ENCODE peak calls at places on chromosomes 6 and 20, in nine cellular contexts. R is heart left ventricle, L is upper lobe of left lung, N is OCI-LY7, P is kidney, W is GM23338, A is upper lobe of right lung, D is MM.1S, I is stomach. U is an unnamed sample. For H3K4me1, the result is how much of the 10 kb centered on the place peaks cover.

GRCh38 chr20:25738198-25738597 is 41.5 kb upstream of the ZNF337 start:
- DNase-seq in R (no peak), P (no peak), A (no peak), L (no peak), D (no peak), N (no peak), W (no peak), I (no peak), U (no peak)

GRCh38 chr6:142047934-142048592 is 84.7 kb upstream of the GJE1 start:
- DNase-seq in A (no peak), L (no peak), P (no peak), N (no peak), R (no peak), I (no peak), D (no peak), W (no peak), U (no peak)

GRCh38 chr6:43250992-43251373 is 7.7 kb downstream of the TTBK1 start:
- DNase-seq in N (no peak), W (no peak), P (no peak), D (no peak), R (no peak), L (no peak), A (no peak), I (no peak), U (no peak)

GRCh38 chr20:32675223-32675975 is 1.7 kb upstream of the C20orf203 start:
- DNase-seq in D (no peak), A (no peak), I (no peak), W (peak), N (no peak), P (no peak), R (no peak), L (no peak), U (no peak)

GRCh38 chr20:48129319-48129973 is 344.2 kb upstream of the SULF2 start:
- DNase-seq in A (no peak), I (no peak), N (no peak), W (peak), D (no peak), L (no peak), R (no peak), P (no peak), U (no peak)

GRCh38 chr20:35342154-35342769 is 50.0 kb upstream of the FAM83C start:
- DNase-seq in I (no peak), L (no peak), P (no peak), N (no peak), D (no peak), A (no peak), R (no peak), W (peak), U (no peak)

GRCh38 chr20:12570371-12570770 is 438.4 kb upstream of the SPTLC3 start:
- DNase-seq in A (no peak), L (no peak), N (peak), W (peak), D (peak), R (no peak), I (no peak), P (no peak), U (no peak)

GRCh38 chr6:30770164-30770563 is 25.8 kb upstream of the IER3 start:
- DNase-seq in I (no peak), N (no peak), R (no peak), P (no peak), D (no peak), W (no peak), A (no peak), L (no peak), U (no peak)

GRCh38 chr6:35568967-35569606 is 56.4 kb upstream of the TULP1 start:
- DNase-seq in W (peak), P (peak), L (no peak), N (peak), D (no peak), R (no peak), I (peak), A (peak), U (peak)

GRCh38 chr6:42010185-42010872 is 40.0 kb upstream of the TAF8 start:
- DNase-seq in A (peak), N (peak), I (peak), R (peak), L (no peak), P (no peak), W (peak), D (peak), U (peak)

GRCh38 chr6:170099387-170099786 is 191.5 kb downstream of the DLL1 start:
- DNase-seq in R (no peak), W (no peak), N (no peak), P (no peak), L (peak), D (no peak), I (peak), A (no peak), U (peak)

GRCh38 chr6:36590237-36590636 is 3.9 kb upstream of the SRSF3 start:
- DNase-seq in W (no peak), D (no peak), N (no peak), A (no peak), L (no peak), P (no peak), R (no peak), I (no peak), U (no peak)

DNA sequence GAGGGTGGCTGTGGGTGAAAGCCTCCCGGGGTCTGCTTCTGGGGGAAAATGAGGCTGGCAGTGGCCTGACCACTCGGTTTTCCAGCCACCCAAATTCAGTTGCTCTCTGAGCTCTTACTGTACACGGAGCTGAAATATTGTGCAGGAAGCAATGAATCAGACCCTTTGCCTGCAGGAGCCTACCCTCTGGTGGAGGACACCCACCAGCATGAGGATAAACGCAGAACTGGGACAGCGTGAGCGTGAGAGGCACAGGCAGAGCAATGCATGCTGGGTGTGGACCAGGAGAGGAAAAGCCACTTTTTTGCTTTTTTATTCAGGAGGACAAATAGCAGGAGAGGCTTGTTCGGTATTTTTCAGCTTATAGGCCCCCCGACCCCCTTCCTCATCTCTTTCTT is 298.1 kb downstream of the QKI start:
- DNase-seq in P (no peak), I (no peak), N (no peak), A (no peak), L (no peak), W (no peak), R (no peak), D (no peak), U (no peak)
- TF ChIP-seq CTCF in P (no peak), I (no peak), N (no peak), A (no peak), L (no peak), W (no peak), R (no peak), D (no peak), U (no peak)

GRCh38 chr6:100144991-100145390 is 151.0 kb upstream of the MCHR2 start:
- DNase-seq in L (no peak), N (no peak), P (no peak), W (no peak), D (no peak), I (no peak), A (no peak), R (no peak), U (no peak)
- H3K4me1 ChIP-seq in L (under half), N (under half), P (under half), W (under half), D (under half), I (under half), A (under half), R (under half), U (under half)

GRCh38 chr20:41154436-41155176 is 17.3 kb downstream of the PLCG1 start:
- DNase-seq in A (no peak), I (no peak), R (peak), W (no peak), P (no peak), L (no peak), D (no peak), N (no peak), U (no peak)

GRCh38 chr20:41149679-41150131 is 12.4 kb downstream of the PLCG1 start:
- DNase-seq in N (no peak), R (no peak), L (no peak), D (no peak), W (no peak), A (no peak), I (no peak), P (peak), U (no peak)

GRCh38 chr20:41151134-41151869 is 14.0 kb downstream of the PLCG1 start:
- DNase-seq in N (no peak), L (no peak), A (no peak), D (no peak), W (no peak), R (no peak), I (no peak), P (peak), U (no peak)

GRCh38 chr20:41150664-41151063 is 13.3 kb downstream of the PLCG1 start:
- DNase-seq in W (no peak), A (no peak), P (no peak), N (no peak), R (peak), L (no peak), I (no peak), D (no peak), U (no peak)

DNA sequence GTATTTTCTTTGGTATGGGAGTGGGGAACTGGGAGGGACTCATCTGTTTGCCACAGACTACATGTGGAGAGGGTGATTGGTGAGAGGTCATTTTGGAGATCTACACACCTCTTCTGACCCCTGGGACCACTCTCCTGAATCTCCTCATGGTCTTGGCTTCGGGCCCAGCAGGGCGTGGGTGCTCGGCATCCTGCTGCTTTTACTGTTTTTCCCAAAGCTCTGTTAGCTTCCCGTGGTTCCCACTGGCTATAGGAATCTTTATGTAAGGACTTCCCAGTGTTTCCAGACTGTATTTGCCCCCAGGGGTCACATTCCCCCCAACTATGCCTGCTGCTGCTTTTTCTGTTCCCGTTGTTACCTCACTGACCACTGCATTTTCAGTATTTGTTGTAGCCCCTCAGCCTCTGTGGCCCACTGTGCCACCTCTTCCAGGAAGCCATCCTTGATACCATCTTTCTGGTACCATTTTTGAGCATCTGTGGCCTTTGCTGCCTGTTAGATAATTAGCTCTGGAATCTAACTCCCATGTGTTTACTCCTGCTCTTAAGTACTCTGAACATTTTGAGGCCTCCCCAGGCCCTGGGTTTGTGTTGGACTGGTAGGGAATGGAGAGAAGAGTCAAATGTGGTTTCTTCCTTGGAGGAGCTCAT is 14.9 kb downstream of the PLCG1 start:
- DNase-seq in I (no peak), W (no peak), D (no peak), N (no peak), L (no peak), A (no peak), P (peak), R (no peak), U (no peak)
- H3K27ac ChIP-seq in I (no peak), W (no peak), D (no peak), N (no peak), L (peak), A (peak), P (no peak), R (peak), U (peak)

GRCh38 chr20:54084193-54084592 is 13.8 kb upstream of the BCAS1 start:
- DNase-seq in R (no peak), W (no peak), P (no peak), N (no peak), A (no peak), I (no peak), L (no peak), D (no peak), U (no peak)
- TF ChIP-seq CTCF in R (no peak), W (no peak), P (no peak), N (no peak), A (no peak), I (no peak), L (no peak), D (no peak), U (no peak)

GRCh38 chr6:16137451-16137801 is 8.5 kb downstream of the MYLIP start:
- DNase-seq in R (no peak), A (no peak), I (no peak), W (no peak), L (no peak), N (no peak), D (no peak), P (no peak), U (no peak)

GRCh38 chr6:16134430-16134829 is 5.5 kb downstream of the MYLIP start:
- DNase-seq in A (no peak), W (no peak), N (no peak), P (no peak), I (no peak), L (no peak), R (no peak), D (no peak), U (no peak)

GRCh38 chr6:16136536-16137450 is 7.9 kb downstream of the MYLIP start:
- DNase-seq in D (no peak), R (no peak), N (no peak), P (no peak), W (no peak), A (no peak), L (no peak), I (peak), U (no peak)

GRCh38 chr6:16135078-16135477 is 6.2 kb downstream of the MYLIP start:
- DNase-seq in P (no peak), N (no peak), R (no peak), A (no peak), I (no peak), W (no peak), D (no peak), L (no peak), U (no peak)

GRCh38 chr6:16136086-16136485 is 7.2 kb downstream of the MYLIP start:
- DNase-seq in W (no peak), I (no peak), A (no peak), R (no peak), P (no peak), L (no peak), N (no peak), D (no peak), U (no peak)
- H3K4me1 ChIP-seq in W (half or more), I (half or more), A (half or more), R (half or more), P (half or more), L (half or more), N (half or more), D (under half), U (half or more)

GRCh38 chr6:156617376-156617775 is 159.8 kb upstream of the ARID1B start:
- DNase-seq in R (no peak), I (peak), N (no peak), A (no peak), W (no peak), P (no peak), D (no peak), L (no peak), U (no peak)

GRCh38 chr6:156627524-156627923 is 149.7 kb upstream of the ARID1B start:
- DNase-seq in L (no peak), R (no peak), P (no peak), I (no peak), D (no peak), W (no peak), N (no peak), A (no peak), U (no peak)

GRCh38 chr6:156616495-156616894 is 160.7 kb upstream of the ARID1B start:
- DNase-seq in L (no peak), I (no peak), D (no peak), W (no peak), R (no peak), P (no peak), N (no peak), A (no peak), U (no peak)

GRCh38 chr6:156618600-156619205 is 158.5 kb upstream of the ARID1B start:
- DNase-seq in I (no peak), P (no peak), W (peak), R (no peak), D (no peak), L (no peak), A (peak), N (no peak), U (no peak)

DNA sequence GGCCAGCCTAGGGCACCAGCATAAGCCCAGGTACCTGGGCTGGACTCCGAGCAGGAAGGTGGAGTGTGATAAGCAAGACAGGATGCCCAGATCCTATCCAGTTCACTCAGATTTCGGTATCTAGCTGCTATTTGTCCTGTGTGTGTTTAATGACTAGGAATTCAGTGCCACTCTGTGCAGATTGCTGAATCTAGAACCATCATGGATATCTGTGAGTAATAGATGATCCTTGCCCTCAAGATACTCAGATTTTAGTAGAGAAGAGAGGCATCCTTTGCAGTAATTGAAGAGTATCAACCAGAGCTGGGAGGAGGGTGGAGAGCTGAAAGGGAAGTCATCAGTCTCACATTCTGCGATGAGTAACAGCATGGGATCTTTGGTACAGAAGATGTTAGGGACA is 155.0 kb upstream of the ARID1B start:
- DNase-seq in A (no peak), N (no peak), I (no peak), R (no peak), D (no peak), L (no peak), W (no peak), P (no peak), U (no peak)
- H3K27ac ChIP-seq in A (no peak), N (no peak), I (no peak), R (no peak), D (no peak), L (no peak), W (no peak), P (no peak), U (no peak)